ENCODE peak calls at places on chromosomes 13 and 19, in four cellular contexts. G is neural progenitor cell, C is pancreas, Y is breast epithelium. N is an unnamed sample.
A peak's percentile ranks its signal among the peaks of the same experiment; 100 is the strongest.

GRCh38 chr19:33469171-33470039 is 52.2 kb downstream of the PEPD start:
- DNase-seq in C (peak; percentile 40), Y (no peak), G (no peak), N (peak; percentile 60)

GRCh38 chr13:86446311-86446710 is 647.1 kb upstream of the SLITRK6 start:
- DNase-seq in C (no peak), Y (no peak), G (peak; percentile 33), N (no peak)

GRCh38 chr13:98503175-98504028 is 73.5 kb downstream of the STK24 start:
- DNase-seq in G (no peak), C (no peak), Y (no peak), N (no peak)

GRCh38 chr13:92017737-92018136 is 619.3 kb downstream of the GPC5 start:
- DNase-seq in C (no peak), G (no peak), Y (no peak), N (no peak)

GRCh38 chr13:88552966-88553365 is 881.8 kb downstream of the SLITRK5 start:
- DNase-seq in Y (no peak), C (no peak), G (no peak), N (no peak)

GRCh38 chr13:59360108-59360507 is 803.6 kb downstream of the DIAPH3 start:
- DNase-seq in Y (no peak), C (no peak), G (peak; percentile 49), N (no peak)

GRCh38 chr19:40472516-40472915 is 5.7 kb downstream of the SPTBN4 start:
- DNase-seq in Y (no peak), G (no peak), C (no peak), N (no peak)

GRCh38 chr13:75175575-75175974 is 306.4 kb downstream of the TBC1D4 start:
- DNase-seq in Y (no peak), C (no peak), G (no peak), N (no peak)

GRCh38 chr19:6223461-6224307 is 56.1 kb downstream of the MLLT1 start:
- DNase-seq in G (no peak), C (peak; percentile 87), Y (no peak), N (no peak)

GRCh38 chr13:104593251-104593576 is 1527.0 kb upstream of the SLC10A2 start:
- DNase-seq in Y (no peak), C (no peak), G (no peak), N (no peak)

GRCh38 chr19:41218615-41219507 is at the start of gene AXL:
- DNase-seq in C (no peak), G (peak; percentile 94), Y (peak; percentile 93), N (peak; percentile 95)

GRCh38 chr19:56150358-56150757 is 9.3 kb downstream of the ZNF444 start:
- DNase-seq in G (no peak), C (no peak), Y (no peak), N (no peak)

GRCh38 chr13:111241006-111241755 is 79.3 kb upstream of the TEX29 start:
- DNase-seq in G (peak; percentile 45), Y (no peak), C (no peak), N (peak; percentile 62)

GRCh38 chr13:33678906-33679657 is 138.9 kb upstream of the RFC3 start:
- DNase-seq in Y (peak; percentile 45), G (no peak), C (peak; percentile 40), N (no peak)

DNA sequence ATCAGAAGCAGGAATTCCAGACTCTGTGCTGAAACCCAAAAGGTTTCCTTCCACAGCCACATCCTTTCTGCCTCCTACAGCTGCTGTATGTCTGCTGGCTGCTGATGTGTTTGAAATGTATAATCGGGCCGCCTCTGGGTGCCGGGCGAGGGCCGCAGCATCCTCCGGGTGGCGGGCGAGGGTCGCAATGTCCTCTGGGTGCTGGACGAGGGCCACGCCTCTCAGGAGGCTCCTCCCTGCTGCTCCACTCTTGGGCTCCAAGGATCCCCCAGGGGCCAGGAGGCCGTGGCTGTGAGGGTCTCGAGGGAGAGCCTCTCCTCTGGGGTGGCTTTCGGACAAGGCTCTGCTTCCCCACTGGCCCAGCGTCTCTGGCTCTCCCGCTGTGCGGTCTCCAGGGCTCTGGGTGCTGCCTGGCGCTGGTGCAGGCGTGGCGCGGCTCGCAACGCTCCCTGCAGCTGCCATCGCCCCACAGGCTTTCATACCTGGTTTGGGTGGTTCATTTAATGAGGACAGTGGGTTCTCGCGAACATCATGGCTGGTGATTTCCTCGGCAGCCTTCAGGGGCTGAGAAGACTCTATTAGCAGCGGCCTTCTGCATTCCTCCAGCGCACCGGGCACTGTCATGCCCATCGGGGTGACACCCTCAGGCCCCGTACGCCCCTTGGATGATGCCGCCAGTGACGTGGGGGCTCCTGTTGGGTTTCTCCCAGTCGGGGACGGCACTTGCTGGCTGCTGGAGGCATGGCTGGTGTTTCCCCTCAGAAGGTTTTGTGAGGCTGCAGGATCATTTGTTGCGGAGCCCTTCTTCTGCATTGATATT is 41.8 kb upstream of the GRTP1 start:
- DNase-seq in Y (no peak), G (no peak), C (no peak), N (no peak)
- TF ChIP-seq CTCF in Y (no peak), G (no peak), C (no peak), N (no peak)

DNA sequence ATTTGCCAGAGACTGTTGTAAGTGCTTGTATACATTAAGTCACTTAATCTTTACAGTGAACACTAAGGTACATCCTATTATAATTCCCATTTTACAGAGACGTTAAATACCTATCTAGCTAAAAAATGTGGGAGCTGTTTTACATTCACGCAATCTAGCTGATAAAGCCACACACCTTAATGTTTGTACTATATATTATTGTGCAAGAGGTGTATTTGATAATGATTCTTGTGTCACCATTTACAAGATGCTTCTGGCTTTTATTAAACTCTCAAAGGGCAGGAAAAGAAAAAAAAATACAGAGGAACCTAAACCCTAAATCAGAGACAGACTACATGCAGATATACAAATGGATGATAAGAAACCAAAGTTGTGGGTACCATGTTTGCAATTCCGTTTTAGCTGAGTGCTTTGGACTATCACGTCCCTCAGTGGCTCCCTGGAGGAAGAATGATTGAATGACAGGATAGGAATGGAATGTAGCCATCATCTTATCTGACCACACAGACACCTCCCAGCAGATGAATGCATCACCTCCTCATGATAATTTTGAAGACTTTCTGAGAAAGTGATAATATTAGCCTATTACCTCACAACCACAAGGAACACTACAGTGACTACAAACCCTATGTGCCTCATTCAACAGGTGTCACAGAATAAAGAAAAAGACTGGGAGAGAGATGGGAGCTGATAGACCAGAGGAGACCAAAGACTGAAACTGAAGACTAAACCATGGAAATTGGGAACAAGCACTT is 230.5 kb upstream of the SERP2 start:
- DNase-seq in Y (no peak), C (no peak), G (no peak), N (no peak)
- H3K4me3 ChIP-seq in Y (peak overlapping the region; percentile 67), C (peak overlapping the region; percentile 55), G (peak overlapping the region; percentile 51), N (peak overlapping the region; percentile 71)

DNA sequence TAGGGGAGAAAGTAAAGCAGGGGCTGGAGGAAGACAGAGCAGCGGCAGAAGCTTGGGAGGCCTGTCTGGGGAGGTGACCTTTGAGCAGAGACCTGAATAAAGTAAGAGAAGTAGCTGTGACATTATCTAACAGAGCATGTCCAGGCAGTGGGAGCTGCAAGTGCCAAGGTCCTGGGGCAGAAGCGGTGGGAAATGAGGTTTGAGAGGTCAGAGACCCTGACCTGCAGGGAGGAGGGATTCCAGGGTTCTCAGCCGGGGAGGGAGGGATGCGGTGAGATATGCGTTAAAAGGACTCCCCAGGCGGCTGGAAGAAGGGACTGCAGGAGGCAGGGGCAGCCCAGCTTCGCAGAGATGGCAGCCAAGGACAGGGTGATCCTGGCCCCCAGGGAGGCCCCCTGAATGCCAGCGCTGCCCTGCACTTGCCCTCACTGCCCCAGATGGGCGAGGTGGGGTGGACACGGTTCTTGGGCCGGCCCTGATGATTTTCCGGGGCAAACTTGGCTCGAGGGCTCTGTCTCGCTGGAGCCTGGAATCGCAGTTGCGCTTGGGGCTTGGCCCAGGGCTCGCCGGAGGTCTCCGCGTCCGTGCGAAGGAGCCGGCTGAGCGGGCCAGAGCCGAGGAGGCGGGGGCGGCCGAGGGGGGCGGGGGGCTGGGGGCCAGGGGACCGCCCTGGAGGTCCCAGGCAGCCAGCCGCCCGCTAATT is 3.2 kb downstream of the CRLF1 start:
- DNase-seq in G (peak; percentile 75), C (no peak), Y (no peak), N (no peak)
- TF ChIP-seq CTCF in G (peak; percentile 29), C (no peak), Y (no peak), N (no peak)

GRCh38 chr19:14405758-14406644 is 13.1 kb downstream of the DDX39A start:
- DNase-seq in G (peak; percentile 99), Y (peak; percentile 75), C (peak; percentile 94), N (peak; percentile 91)
- H3K4me3 ChIP-seq in G (peak overlapping the region; percentile 36), Y (peak overlapping the region; percentile 60), C (peak overlapping the region; percentile 35), N (peak overlapping the region; percentile 59)

DNA sequence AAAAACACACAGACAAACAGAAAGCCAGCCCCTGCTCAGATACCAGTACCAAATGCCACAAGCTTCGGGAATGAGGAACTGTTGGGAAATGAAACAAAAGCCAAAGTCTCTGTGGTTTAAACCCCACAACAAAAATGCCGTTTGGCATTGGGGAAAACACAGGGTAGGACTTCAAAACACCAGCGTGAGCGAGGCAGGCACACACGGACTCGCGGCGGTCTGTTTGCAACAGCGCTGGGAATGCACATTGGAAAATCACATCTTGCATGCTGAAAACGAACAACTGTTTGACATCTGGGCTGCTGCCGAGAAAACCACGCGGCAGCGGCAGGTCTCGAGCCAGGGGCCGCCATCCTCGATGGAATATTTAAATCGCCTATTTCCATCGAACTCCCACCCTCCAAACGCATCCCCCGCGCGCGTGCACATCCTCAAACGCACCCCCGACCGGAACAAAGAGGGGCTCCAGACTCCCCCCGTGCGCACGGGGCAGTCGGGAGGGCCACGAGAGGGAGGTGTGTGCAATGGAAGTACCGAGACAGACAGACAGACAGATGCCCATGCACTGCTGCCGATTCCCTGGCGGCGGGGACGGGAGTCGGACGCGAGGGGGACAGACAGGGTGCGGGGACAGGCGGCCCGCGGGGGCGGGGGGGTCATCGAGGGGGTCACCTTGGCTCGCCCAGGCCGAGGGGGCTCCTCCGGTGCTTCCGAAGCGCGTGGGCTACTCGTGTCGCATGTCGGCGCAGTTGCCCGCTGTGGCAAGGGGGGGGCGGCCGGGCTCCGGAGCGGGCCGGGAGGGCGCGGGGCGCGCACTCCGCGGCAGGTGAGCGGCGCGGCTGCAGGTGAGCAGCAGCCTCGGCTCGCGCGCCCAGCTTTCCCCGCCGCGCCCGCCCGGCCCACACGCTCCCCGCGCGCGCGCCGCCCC is at the start of gene GPR12:
- DNase-seq in Y (no peak), G (peak; percentile 39), C (peak; percentile 63), N (no peak)
- TF ChIP-seq CTCF in Y (no peak), G (no peak), C (no peak), N (no peak)

GRCh38 chr19:4338441-4339350 is at the start of gene STAP2:
- DNase-seq in C (peak; percentile 88), G (peak; percentile 51), Y (peak; percentile 77), N (no peak)
- H3K4me3 ChIP-seq in C (peak within 1 kb of the TSS; percentile 55), G (peak within 1 kb of the TSS; percentile 35), Y (peak within 1 kb of the TSS; percentile 77), N (peak within 1 kb of the TSS; percentile 66)

GRCh38 chr13:44874886-44875630 is 114.2 kb downstream of the NUFIP1 start:
- DNase-seq in G (no peak), C (no peak), Y (no peak), N (no peak)

GRCh38 chr13:44879452-44880058 is 109.7 kb downstream of the NUFIP1 start:
- DNase-seq in C (no peak), G (no peak), Y (no peak), N (no peak)

GRCh38 chr13:44874176-44874575 is 115.1 kb downstream of the NUFIP1 start:
- DNase-seq in G (no peak), C (no peak), Y (no peak), N (no peak)

GRCh38 chr13:44873486-44873885 is 115.8 kb downstream of the NUFIP1 start:
- DNase-seq in C (no peak), Y (no peak), G (no peak), N (no peak)

DNA sequence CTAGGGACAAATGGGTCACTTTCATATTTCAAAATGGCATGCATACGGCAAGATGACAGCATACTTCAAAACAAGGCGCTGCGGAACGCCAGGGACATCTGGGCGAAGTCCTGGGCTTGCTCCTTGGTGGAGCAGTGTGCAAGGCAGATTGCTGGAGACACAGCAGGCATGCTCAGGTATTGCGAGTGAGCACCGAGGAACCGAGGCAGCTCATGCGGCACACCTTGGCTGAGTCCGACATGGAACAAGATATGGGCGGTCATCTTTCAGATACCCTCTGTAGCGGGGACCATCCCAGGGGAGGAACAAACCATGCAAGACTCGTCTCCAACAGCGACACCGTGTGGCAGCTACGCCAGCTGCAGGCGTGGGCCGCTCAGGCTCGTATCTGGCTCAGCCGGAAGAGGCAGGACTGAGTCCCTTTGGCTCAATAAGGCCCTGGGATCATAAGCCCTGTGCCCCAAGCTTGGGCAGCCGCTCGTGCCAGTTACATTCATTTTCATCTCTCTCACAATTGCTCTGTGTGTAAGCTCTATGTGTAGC is 112.4 kb downstream of the NUFIP1 start:
- DNase-seq in C (no peak), Y (no peak), G (peak; percentile 47), N (no peak)
- TF ChIP-seq CTCF in C (no peak), Y (no peak), G (peak; percentile 61), N (no peak)

N was measured in coronary artery.